ENCODE peak calls at places on chromosomes 3 and 15, in six cellular contexts. O is AG09309; U is stimulated activated CD4-positive, alpha-beta T cell treated with anti-CD3 and anti-CD28 coated beads, Interleukin-2, amount 100 ng/mL, for 48 hours; K is kidney; Z is activated naive CD8-positive, alpha-beta T cell treated with anti-CD3 and anti-CD28 coated beads, Interleukin-2, amount 50 U/mL, for 16 hours; C is NCI-H1436 treated with DMSO at 0.1 percent for 48 hours. L is an unnamed sample.
A peak's percentile ranks its signal among the peaks of the same experiment; 100 is the strongest.

GRCh38 chr3:129003578-129004112 is 2.5 kb downstream of the EFCC1 start:
- DNase-seq in O (no peak), U (peak; percentile 38), K (peak; percentile 79), Z (no peak), C (no peak), L (peak; percentile 71)

GRCh38 chr3:150251654-150252053 is 156.4 kb upstream of the TSC22D2 start:
- DNase-seq in O (no peak), U (no peak), K (no peak), Z (no peak), C (no peak), L (no peak)

GRCh38 chr3:64686446-64686908 is 1.3 kb downstream of the ADAMTS9 start:
- DNase-seq in O (no peak), U (no peak), K (no peak), Z (no peak), C (no peak), L (peak; percentile 46)

GRCh38 chr3:13143381-13144004 is 70.3 kb upstream of the IQSEC1 start:
- DNase-seq in O (no peak), U (no peak), K (peak; percentile 52), Z (no peak), C (no peak), L (no peak)

GRCh38 chr15:74173545-74174215 is at the start of gene ISLR:
- DNase-seq in O (peak; percentile 51), U (no peak), K (peak; percentile 85), Z (no peak), C (no peak), L (no peak)

GRCh38 chr3:177294221-177294620 is 96.9 kb upstream of the TBL1XR1 start:
- DNase-seq in O (peak; percentile 16), U (no peak), K (no peak), Z (no peak), C (no peak), L (no peak)

GRCh38 chr15:78393137-78393536 is 44.9 kb upstream of the IREB2 start:
- DNase-seq in O (no peak), U (no peak), K (no peak), Z (no peak), C (no peak), L (no peak)

GRCh38 chr15:63833246-63833696 is 477 bp downstream of the HERC1 start:
- DNase-seq in O (no peak), U (peak; percentile 19), K (peak; percentile 82), Z (no peak), C (no peak), L (no peak)

GRCh38 chr3:166283856-166284255 is 446.6 kb upstream of the BCHE start:
- DNase-seq in O (no peak), U (no peak), K (no peak), Z (no peak), C (no peak), L (no peak)

GRCh38 chr3:37071921-37072320 is 78.6 kb downstream of the MLH1 start:
- DNase-seq in O (no peak), U (no peak), K (no peak), Z (no peak), C (no peak), L (no peak)

GRCh38 chr3:44492496-44492895 is 15.0 kb upstream of the ZNF445 start:
- DNase-seq in O (no peak), U (no peak), K (no peak), Z (no peak), C (no peak), L (no peak)

GRCh38 chr3:127110982-127111693 is 81.8 kb upstream of the PRR23E start:
- DNase-seq in O (no peak), U (no peak), K (no peak), Z (no peak), C (no peak), L (no peak)

GRCh38 chr3:55894605-55895004 is 407.5 kb upstream of the WNT5A start:
- DNase-seq in O (no peak), U (no peak), K (no peak), Z (no peak), C (no peak), L (no peak)